ENCODE peak calls at places on chromosomes 5 and 9, in four cellular contexts. N is HepG2, X is K562, S is H1. T is an unnamed sample. For H3K36me3, the result is how much of the 10 kb centered on the place peaks cover.

GRCh38 chr5:169637856-169638190 is 748 bp downstream of the DOCK2 start:
- DNase-seq in N (no peak), S (no peak), X (no peak), T (no peak)

GRCh38 chr5:39520232-39520572 is 95.4 kb upstream of the DAB2 start:
- DNase-seq in X (no peak), S (no peak), N (no peak), T (peak)

GRCh38 chr9:113599647-113600476 is 136.3 kb downstream of the RGS3 start:
- DNase-seq in N (no peak), X (no peak), S (no peak), T (peak)

GRCh38 chr5:98201006-98201620 is 572.4 kb upstream of the RGMB start:
- DNase-seq in X (no peak), S (no peak), N (no peak), T (no peak)

GRCh38 chr5:143233020-143233419 is 170.5 kb downstream of the NR3C1 start:
- DNase-seq in S (no peak), N (no peak), X (no peak), T (no peak)

GRCh38 chr5:92504346-92504745 is 1076.7 kb downstream of the NR2F1-AS1 start:
- DNase-seq in N (no peak), S (no peak), X (no peak), T (peak)

GRCh38 chr9:30089428-30089827 is 2295.0 kb upstream of the ACO1 start:
- DNase-seq in X (no peak), S (no peak), N (no peak), T (no peak)

GRCh38 chr9:107142896-107143603 is 140.0 kb upstream of the RAD23B start:
- DNase-seq in N (no peak), S (no peak), X (no peak), T (no peak)

GRCh38 chr5:24364711-24365110 is 280.1 kb downstream of the CDH10 start:
- DNase-seq in S (no peak), X (no peak), N (no peak), T (no peak)

GRCh38 chr5:103774736-103775135 is 212.1 kb upstream of the NUDT12 start:
- DNase-seq in X (no peak), S (no peak), N (no peak), T (no peak)

GRCh38 chr5:80318212-80318611 is 1.6 kb upstream of the SPZ1 start:
- DNase-seq in X (no peak), N (no peak), S (no peak), T (no peak)

GRCh38 chr9:15157371-15157770 is 149.6 kb downstream of the TTC39B start:
- DNase-seq in X (no peak), N (no peak), S (no peak), T (no peak)

GRCh38 chr5:178522361-178522760 is 67.8 kb downstream of the COL23A1 start:
- DNase-seq in S (no peak), N (no peak), X (no peak), T (no peak)

GRCh38 chr5:172542651-172543131 is 88.4 kb upstream of the SH3PXD2B start:
- DNase-seq in N (no peak), X (no peak), S (no peak), T (no peak)

GRCh38 chr5:120463991-120464626 is at the start of gene PRR16:
- DNase-seq in N (no peak), S (peak), X (peak), T (peak)

GRCh38 chr5:36877667-36878420 is 1.3 kb downstream of the NIPBL start:
- DNase-seq in S (no peak), N (peak), X (no peak), T (peak)

GRCh38 chr5:175816348-175816747 is 55.0 kb upstream of the CPLX2 start:
- DNase-seq in N (peak), X (peak), S (no peak), T (no peak)

GRCh38 chr9:109256381-109256780 is 64.5 kb downstream of the EPB41L4B start:
- DNase-seq in X (no peak), S (no peak), N (no peak), T (no peak)

GRCh38 chr5:81140942-81141341 is 92.2 kb upstream of the CKMT2 start:
- DNase-seq in S (no peak), N (no peak), X (no peak), T (peak)

GRCh38 chr5:131974622-131974955 is 29.1 kb upstream of the MEIKIN start:
- DNase-seq in X (no peak), N (no peak), S (no peak), T (no peak)

GRCh38 chr5:173670130-173670591 is 53.7 kb upstream of the BOD1 start:
- DNase-seq in S (peak), N (no peak), X (no peak), T (peak)

GRCh38 chr9:126240835-126241234 is 85.8 kb upstream of the MVB12B start:
- DNase-seq in N (no peak), X (no peak), S (no peak), T (no peak)

GRCh38 chr9:136412912-136413420 is 2.5 kb downstream of the PMPCA start:
- DNase-seq in S (no peak), N (no peak), X (no peak), T (no peak)

GRCh38 chr9:88923653-88924284 is 67.5 kb upstream of the S1PR3 start:
- DNase-seq in X (no peak), N (no peak), S (no peak), T (no peak)

GRCh38 chr5:74221413-74221812 is 419.1 kb downstream of the ENC1 start:
- DNase-seq in X (no peak), N (no peak), S (no peak), T (no peak)

GRCh38 chr5:98518754-98519153 is 254.7 kb upstream of the RGMB start:
- DNase-seq in X (no peak), N (no peak), S (no peak), T (no peak)

GRCh38 chr5:95007953-95008596 is 276.8 kb downstream of the MCTP1 start:
- DNase-seq in X (no peak), N (no peak), S (no peak), T (no peak)

GRCh38 chr9:101477736-101478135 is 42.2 kb upstream of the ALDOB start:
- DNase-seq in X (no peak), S (no peak), N (no peak), T (peak)

GRCh38 chr5:134133213-134133994 is 18.9 kb downstream of the TCF7 start:
- DNase-seq in S (no peak), N (no peak), X (no peak), T (no peak)

GRCh38 chr5:10702040-10702629 is 58.9 kb downstream of the DAP start:
- DNase-seq in S (no peak), N (no peak), X (peak), T (peak)

GRCh38 chr5:3139596-3139995 is 388.1 kb upstream of the IRX2 start:
- DNase-seq in S (no peak), X (no peak), N (no peak), T (no peak)

GRCh38 chr9:14057347-14058077 is 256.4 kb downstream of the NFIB start:
- DNase-seq in X (no peak), S (no peak), N (no peak), T (no peak)

GRCh38 chr9:127558581-127559246 is 53.4 kb upstream of the STXBP1 start:
- DNase-seq in X (no peak), S (no peak), N (no peak), T (no peak)

GRCh38 chr9:105437704-105438103 is 10.1 kb upstream of the FSD1L start:
- DNase-seq in N (no peak), S (no peak), X (no peak), T (no peak)

GRCh38 chr9:108994695-108995094 is 18.6 kb downstream of the CTNNAL1 start:
- DNase-seq in X (no peak), S (no peak), N (no peak), T (peak)

GRCh38 chr9:2116073-2116472 is 100.9 kb downstream of the SMARCA2 start:
- DNase-seq in X (peak), N (peak), S (no peak), T (peak)

GRCh38 chr5:854217-854616 is 3.4 kb upstream of the ZDHHC11 start:
- DNase-seq in N (no peak), X (no peak), S (no peak), T (no peak)

GRCh38 chr5:102911973-102912372 is 156.9 kb downstream of the PAM start:
- DNase-seq in N (no peak), S (no peak), X (no peak), T (peak)

GRCh38 chr9:121271368-121272351 is 3.7 kb downstream of the GSN start:
- DNase-seq in S (no peak), N (no peak), X (no peak), T (no peak)

DNA sequence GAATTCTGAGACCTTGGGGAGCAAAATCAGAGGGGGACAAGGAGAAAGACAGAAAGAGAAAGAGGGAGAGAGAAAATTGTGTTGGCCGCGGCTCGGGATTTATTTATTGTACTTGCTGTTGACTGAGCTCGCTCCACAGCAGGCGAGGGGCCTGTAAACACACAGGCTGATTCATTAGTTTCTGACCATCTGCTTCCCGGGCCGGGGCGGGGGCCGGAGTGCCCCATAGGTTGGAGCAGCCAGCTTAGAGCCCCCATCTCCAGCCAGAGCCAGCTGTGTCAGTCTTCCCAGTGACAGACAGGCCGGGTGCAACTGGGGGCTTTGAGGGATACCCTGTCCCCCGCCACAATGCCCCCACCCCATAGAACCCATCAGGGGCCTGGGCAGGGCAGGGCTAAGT is 30.9 kb downstream of the NTNG2 start:
- DNase-seq in N (no peak), X (no peak), S (no peak), T (peak)
- H3K27ac ChIP-seq in N (no peak), X (no peak), S (no peak), T (no peak)

GRCh38 chr5:32597046-32597629 is 11.8 kb downstream of the SUB1 start:
- DNase-seq in X (no peak), S (no peak), N (no peak), T (peak)
- H3K36me3 ChIP-seq in X (half or more), S (half or more), N (under half), T (under half)

GRCh38 chr9:137554349-137554748 is 2.7 kb downstream of the MRPL41 start:
- DNase-seq in S (no peak), N (no peak), X (no peak), T (no peak)

GRCh38 chr9:137555179-137555578 is 3.5 kb downstream of the MRPL41 start:
- DNase-seq in N (no peak), S (no peak), X (no peak), T (no peak)

GRCh38 chr9:137550958-137551655 is 572 bp upstream of the MRPL41 start:
- DNase-seq in S (peak), X (peak), N (peak), T (peak)

GRCh38 chr9:137550241-137550621 is at the start of gene PNPLA7:
- DNase-seq in N (peak), S (peak), X (peak), T (peak)

DNA sequence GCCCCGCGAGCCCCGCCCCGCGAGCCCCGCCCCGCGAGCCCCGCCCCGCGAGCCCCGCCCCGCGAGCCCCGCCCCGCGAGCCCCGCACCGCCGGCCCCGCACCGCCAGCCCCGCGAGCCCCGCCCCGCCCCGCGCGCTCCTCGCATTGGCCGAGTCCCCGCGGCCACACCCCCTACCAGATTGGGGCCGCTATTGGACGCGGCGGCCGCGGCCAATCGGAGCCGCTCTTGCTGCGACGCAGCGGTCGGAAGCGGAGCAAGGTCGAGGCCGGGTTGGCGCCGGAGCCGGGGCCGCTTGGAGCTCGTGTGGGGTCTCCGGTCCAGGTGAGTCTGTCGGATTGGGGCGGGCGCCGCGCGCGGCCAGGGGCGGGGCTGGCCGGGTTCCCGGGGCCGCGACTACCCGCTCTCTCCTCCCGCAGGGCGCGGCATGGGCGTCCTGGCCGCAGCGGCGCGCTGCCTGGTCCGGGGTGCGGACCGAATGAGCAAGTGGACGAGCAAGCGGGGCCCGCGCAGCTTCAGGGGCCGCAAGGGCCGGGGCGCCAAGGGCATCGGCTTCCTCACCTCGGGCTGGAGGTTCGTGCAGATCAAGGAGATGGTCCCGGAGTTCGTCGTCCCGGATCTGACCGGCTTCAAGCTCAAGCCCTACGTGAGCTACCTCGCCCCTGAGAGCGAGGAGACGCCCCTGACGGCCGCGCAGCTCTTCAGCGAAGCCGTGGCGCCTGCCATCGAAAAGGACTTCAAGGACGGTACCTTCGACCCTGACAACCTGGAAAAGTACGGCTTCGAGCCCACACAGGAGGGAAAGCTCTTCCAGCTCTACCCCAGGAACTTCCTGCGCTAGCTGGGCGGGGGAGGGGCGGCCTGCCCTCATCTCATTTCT is at the start of gene MRPL41:
- DNase-seq in N (peak), S (peak), X (peak), T (peak)
- TF ChIP-seq JUN in N (no peak), S (no peak), X (no peak), T (no peak)

DNA sequence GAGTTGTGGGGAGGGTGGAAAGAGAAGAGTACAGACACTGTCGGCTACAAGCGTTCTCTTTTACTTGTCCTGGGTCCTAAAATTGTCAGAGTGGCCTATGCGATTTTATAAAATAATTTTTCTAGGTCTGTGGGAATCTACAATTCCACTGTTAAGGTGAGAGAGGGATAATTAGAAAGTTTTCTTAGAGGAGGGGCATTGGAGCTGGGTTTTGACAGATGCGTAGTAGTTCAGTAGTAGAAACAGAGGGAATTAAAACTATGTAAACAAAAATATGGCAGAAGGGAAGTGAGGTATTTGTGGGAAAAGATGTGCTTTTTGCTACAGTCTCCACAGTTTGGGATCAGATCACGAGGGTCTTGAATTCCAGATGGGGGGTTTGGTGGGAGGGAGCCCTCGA is 129.1 kb upstream of the SHB start:
- DNase-seq in N (no peak), X (no peak), S (no peak), T (no peak)
- H3K27ac ChIP-seq in N (no peak), X (no peak), S (no peak), T (no peak)

GRCh38 chr5:78593465-78593864 is 55.1 kb downstream of the LHFPL2 start:
- DNase-seq in N (no peak), S (no peak), X (no peak), T (no peak)

GRCh38 chr5:78592735-78593386 is 55.7 kb downstream of the LHFPL2 start:
- DNase-seq in S (no peak), X (no peak), N (no peak), T (no peak)

GRCh38 chr5:78594014-78594413 is 54.6 kb downstream of the LHFPL2 start:
- DNase-seq in X (no peak), N (no peak), S (no peak), T (no peak)

GRCh38 chr5:78597068-78597857 is 51.3 kb downstream of the LHFPL2 start:
- DNase-seq in N (peak), S (no peak), X (no peak), T (peak)

GRCh38 chr5:78594946-78595921 is 53.3 kb downstream of the LHFPL2 start:
- DNase-seq in S (no peak), N (peak), X (peak), T (peak)
- H3K36me3 ChIP-seq in S (under half), N (under half), X (under half), T (under half)

DNA sequence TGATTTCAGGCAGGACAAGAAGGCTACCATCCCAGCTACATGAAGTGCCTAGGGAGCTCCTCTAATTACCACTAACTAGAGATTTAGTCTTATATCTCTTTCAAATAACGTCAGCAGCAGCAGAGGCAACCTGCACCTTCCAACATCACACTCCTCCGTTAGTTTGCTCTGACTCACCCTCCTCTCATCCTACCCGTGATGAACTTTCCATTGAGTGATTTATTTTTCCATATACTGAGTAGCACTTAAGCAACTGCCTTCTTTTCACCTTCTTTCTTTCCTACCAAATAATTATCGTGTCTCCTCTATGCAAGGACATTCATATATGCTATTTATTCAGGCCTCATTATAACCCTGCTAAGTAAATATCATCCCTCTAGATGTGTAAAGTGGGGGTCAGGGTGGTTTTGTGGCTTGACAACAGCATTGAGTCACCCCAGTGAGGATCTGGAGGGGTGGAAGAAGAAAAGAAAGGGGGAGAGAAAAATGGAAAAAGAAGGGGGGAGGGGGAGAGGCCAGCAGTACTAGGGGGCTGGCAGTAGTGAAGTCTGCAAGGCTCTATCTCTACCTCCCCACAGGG is 64.6 kb upstream of the CAST start:
- DNase-seq in S (no peak), N (no peak), X (no peak), T (peak)
- TF ChIP-seq JUN in S (no peak), N (no peak), X (no peak), T (no peak)

T was measured in endothelial cell of umbilical vein.